ENCODE peak calls at places on chromosomes 1 and 21, in six cellular contexts. One of them, this sample, is unnamed.

GRCh38 chr1:208058212-208059155 is 147.6 kb upstream of the CD34 start:
- DNase-seq in astrocyte: no peak
- DNase-seq in effector memory CD8-positive, alpha-beta T cell: no peak
- DNase-seq in SHP77: no peak
- DNase-seq in HCT116: no peak
- DNase-seq in aorta: no peak
- DNase-seq in this sample: peak

GRCh38 chr1:103160281-103160680 is 52.0 kb upstream of the COL11A1 start:
- DNase-seq in astrocyte: peak
- DNase-seq in effector memory CD8-positive, alpha-beta T cell: no peak
- DNase-seq in SHP77: no peak
- DNase-seq in HCT116: no peak
- DNase-seq in aorta: no peak
- DNase-seq in this sample: no peak

GRCh38 chr21:38984982-38985422 is 179.3 kb downstream of the ETS2 start:
- DNase-seq in astrocyte: peak
- DNase-seq in effector memory CD8-positive, alpha-beta T cell: no peak
- DNase-seq in SHP77: no peak
- DNase-seq in HCT116: no peak
- DNase-seq in aorta: no peak
- DNase-seq in this sample: peak

GRCh38 chr1:151710187-151710586 is 6.4 kb downstream of the CELF3 start:
- DNase-seq in astrocyte: peak
- DNase-seq in effector memory CD8-positive, alpha-beta T cell: no peak
- DNase-seq in SHP77: peak
- DNase-seq in HCT116: no peak
- DNase-seq in aorta: no peak
- DNase-seq in this sample: no peak

GRCh38 chr1:222004034-222004433 is 262.1 kb upstream of the DUSP10 start:
- DNase-seq in astrocyte: no peak
- DNase-seq in effector memory CD8-positive, alpha-beta T cell: no peak
- DNase-seq in SHP77: no peak
- DNase-seq in HCT116: no peak
- DNase-seq in aorta: no peak
- DNase-seq in this sample: no peak

GRCh38 chr1:178934574-178934945 is 63.7 kb upstream of the ANGPTL1 start:
- DNase-seq in astrocyte: no peak
- DNase-seq in effector memory CD8-positive, alpha-beta T cell: no peak
- DNase-seq in SHP77: no peak
- DNase-seq in HCT116: no peak
- DNase-seq in aorta: no peak
- DNase-seq in this sample: no peak

GRCh38 chr21:18384771-18385170 is 18.8 kb downstream of the TMPRSS15 start:
- DNase-seq in astrocyte: no peak
- DNase-seq in effector memory CD8-positive, alpha-beta T cell: no peak
- DNase-seq in SHP77: no peak
- DNase-seq in HCT116: no peak
- DNase-seq in aorta: no peak
- DNase-seq in this sample: no peak

GRCh38 chr1:42422672-42423236 is 33.1 kb downstream of the ZMYND12 start:
- DNase-seq in astrocyte: no peak
- DNase-seq in effector memory CD8-positive, alpha-beta T cell: no peak
- DNase-seq in SHP77: peak
- DNase-seq in HCT116: no peak
- DNase-seq in aorta: no peak
- DNase-seq in this sample: no peak

GRCh38 chr1:66351913-66352312 is 182.0 kb upstream of the SGIP1 start:
- DNase-seq in astrocyte: no peak
- DNase-seq in effector memory CD8-positive, alpha-beta T cell: peak
- DNase-seq in SHP77: no peak
- DNase-seq in HCT116: no peak
- DNase-seq in aorta: no peak
- DNase-seq in this sample: no peak

GRCh38 chr1:201288765-201289164 is 5.5 kb downstream of the PKP1 start:
- DNase-seq in astrocyte: no peak
- DNase-seq in effector memory CD8-positive, alpha-beta T cell: no peak
- DNase-seq in SHP77: no peak
- DNase-seq in HCT116: no peak
- DNase-seq in aorta: peak
- DNase-seq in this sample: peak

GRCh38 chr1:183178490-183178889 is 7.6 kb upstream of the LAMC2 start:
- DNase-seq in astrocyte: peak
- DNase-seq in effector memory CD8-positive, alpha-beta T cell: no peak
- DNase-seq in SHP77: no peak
- DNase-seq in HCT116: no peak
- DNase-seq in aorta: no peak
- DNase-seq in this sample: no peak

This sample was measured in posterior vena cava.